ENCODE peak calls at places on chromosome 13, in seven cellular contexts. One of them, this sample, is unnamed.

GRCh38 chr13:45705936-45706335 is 3.8 kb downstream of the CBY2 start:
- DNase-seq in H1: no peak
- DNase-seq in GM12878: peak; percentile 67
- DNase-seq in SK-N-SH: no peak
- DNase-seq in HepG2: no peak
- DNase-seq in K562: no peak
- DNase-seq in A549: no peak
- DNase-seq in this sample: no peak

GRCh38 chr13:35198821-35199220 is 256.8 kb downstream of the NBEA start:
- DNase-seq in A549: no peak
- DNase-seq in HepG2: no peak
- DNase-seq in H1: no peak
- DNase-seq in GM12878: no peak
- DNase-seq in K562: no peak
- DNase-seq in SK-N-SH: no peak
- DNase-seq in this sample: no peak

GRCh38 chr13:24709186-24709913 is 29.1 kb downstream of the ATP12A start:
- DNase-seq in A549: no peak
- DNase-seq in GM12878: no peak
- DNase-seq in H1: no peak
- DNase-seq in SK-N-SH: no peak
- DNase-seq in HepG2: no peak
- DNase-seq in K562: no peak
- DNase-seq in this sample: no peak

GRCh38 chr13:75489502-75490263 is 7.7 kb upstream of the TBC1D4 start:
- DNase-seq in K562: no peak
- DNase-seq in H1: no peak
- DNase-seq in GM12878: peak; percentile 76
- DNase-seq in A549: peak; percentile 51
- DNase-seq in HepG2: peak; percentile 46
- DNase-seq in SK-N-SH: no peak
- DNase-seq in this sample: no peak

GRCh38 chr13:24275041-24275440 is 34.3 kb upstream of the C1QTNF9 start:
- DNase-seq in SK-N-SH: no peak
- DNase-seq in H1: no peak
- DNase-seq in GM12878: no peak
- DNase-seq in HepG2: no peak
- DNase-seq in K562: no peak
- DNase-seq in A549: no peak
- DNase-seq in this sample: no peak

GRCh38 chr13:33519561-33520479 is 234.3 kb upstream of the STARD13 start:
- DNase-seq in GM12878: no peak
- DNase-seq in A549: no peak
- DNase-seq in SK-N-SH: no peak
- DNase-seq in HepG2: no peak
- DNase-seq in K562: no peak
- DNase-seq in H1: no peak
- DNase-seq in this sample: no peak

GRCh38 chr13:91184244-91184926 is 163.1 kb upstream of the MIR17HG start:
- DNase-seq in K562: no peak
- DNase-seq in HepG2: no peak
- DNase-seq in SK-N-SH: no peak
- DNase-seq in GM12878: no peak
- DNase-seq in H1: no peak
- DNase-seq in A549: no peak
- DNase-seq in this sample: no peak

GRCh38 chr13:59176775-59177174 is 987.0 kb downstream of the DIAPH3 start:
- DNase-seq in HepG2: peak; percentile 9
- DNase-seq in H1: no peak
- DNase-seq in K562: peak; percentile 7
- DNase-seq in A549: peak; percentile 5
- DNase-seq in GM12878: no peak
- DNase-seq in SK-N-SH: no peak
- DNase-seq in this sample: no peak

GRCh38 chr13:86080340-86080995 is 281.2 kb upstream of the SLITRK6 start:
- DNase-seq in K562: no peak
- DNase-seq in GM12878: no peak
- DNase-seq in SK-N-SH: no peak
- DNase-seq in A549: no peak
- DNase-seq in HepG2: no peak
- DNase-seq in H1: no peak
- DNase-seq in this sample: no peak

GRCh38 chr13:93900735-93901134 is 578.7 kb downstream of the DCT start:
- DNase-seq in HepG2: no peak
- DNase-seq in A549: no peak
- DNase-seq in H1: no peak
- DNase-seq in K562: no peak
- DNase-seq in GM12878: no peak
- DNase-seq in SK-N-SH: no peak
- DNase-seq in this sample: no peak

GRCh38 chr13:72151241-72151640 is 284.2 kb upstream of the DACH1 start:
- DNase-seq in SK-N-SH: no peak
- DNase-seq in GM12878: no peak
- DNase-seq in A549: no peak
- DNase-seq in K562: no peak
- DNase-seq in H1: no peak
- DNase-seq in HepG2: no peak
- DNase-seq in this sample: no peak

GRCh38 chr13:44750618-44751017 is 174.5 kb upstream of the TSC22D1 start:
- DNase-seq in K562: no peak
- DNase-seq in H1: no peak
- DNase-seq in SK-N-SH: no peak
- DNase-seq in HepG2: no peak
- DNase-seq in GM12878: no peak
- DNase-seq in A549: no peak
- DNase-seq in this sample: no peak

GRCh38 chr13:108828053-108828806 is 198.8 kb downstream of the MYO16 start:
- DNase-seq in A549: no peak
- DNase-seq in GM12878: no peak
- DNase-seq in K562: no peak
- DNase-seq in HepG2: no peak
- DNase-seq in SK-N-SH: no peak
- DNase-seq in H1: no peak
- DNase-seq in this sample: no peak

GRCh38 chr13:30864352-30865130 is 41.5 kb upstream of the MEDAG start:
- DNase-seq in A549: no peak
- DNase-seq in GM12878: no peak
- DNase-seq in H1: no peak
- DNase-seq in SK-N-SH: peak; percentile 71
- DNase-seq in HepG2: no peak
- DNase-seq in K562: no peak
- DNase-seq in this sample: no peak

GRCh38 chr13:96984061-96984508 is 10.2 kb downstream of the OXGR1 start:
- DNase-seq in H1: no peak
- DNase-seq in GM12878: peak; percentile 9
- DNase-seq in K562: no peak
- DNase-seq in A549: no peak
- DNase-seq in HepG2: no peak
- DNase-seq in SK-N-SH: peak; percentile 57
- DNase-seq in this sample: peak; percentile 34

GRCh38 chr13:78121459-78122348 is 203.1 kb upstream of the EDNRB start:
- DNase-seq in HepG2: peak; percentile 37
- DNase-seq in SK-N-SH: peak; percentile 24
- DNase-seq in GM12878: peak; percentile 28
- DNase-seq in K562: peak; percentile 35
- DNase-seq in A549: peak; percentile 57
- DNase-seq in H1: no peak
- DNase-seq in this sample: peak; percentile 27

GRCh38 chr13:30340367-30341184 is 33.2 kb upstream of the KATNAL1 start:
- DNase-seq in A549: no peak
- DNase-seq in K562: peak; percentile 68
- DNase-seq in GM12878: no peak
- DNase-seq in H1: no peak
- DNase-seq in HepG2: no peak
- DNase-seq in SK-N-SH: peak; percentile 29
- DNase-seq in this sample: no peak

GRCh38 chr13:49499889-49500660 is 4.3 kb downstream of the PHF11 start:
- DNase-seq in SK-N-SH: no peak
- DNase-seq in A549: no peak
- DNase-seq in H1: no peak
- DNase-seq in HepG2: no peak
- DNase-seq in GM12878: no peak
- DNase-seq in K562: no peak
- DNase-seq in this sample: no peak

GRCh38 chr13:30520571-30520970 is 54.8 kb upstream of the HMGB1 start:
- DNase-seq in K562: no peak
- DNase-seq in H1: no peak
- DNase-seq in HepG2: no peak
- DNase-seq in SK-N-SH: no peak
- DNase-seq in GM12878: no peak
- DNase-seq in A549: peak; percentile 20
- DNase-seq in this sample: no peak

GRCh38 chr13:114234266-114234644 is 442 bp upstream of the CDC16 start:
- DNase-seq in GM12878: no peak
- DNase-seq in K562: no peak
- DNase-seq in A549: no peak
- DNase-seq in SK-N-SH: no peak
- DNase-seq in H1: no peak
- DNase-seq in HepG2: no peak
- DNase-seq in this sample: no peak

GRCh38 chr13:90420683-90421082 is 926.8 kb upstream of the MIR17HG start:
- DNase-seq in H1: no peak
- DNase-seq in SK-N-SH: no peak
- DNase-seq in A549: no peak
- DNase-seq in K562: no peak
- DNase-seq in GM12878: no peak
- DNase-seq in HepG2: no peak
- DNase-seq in this sample: no peak

GRCh38 chr13:37226966-37227365 is 121.5 kb upstream of the CSNK1A1L start:
- DNase-seq in K562: no peak
- DNase-seq in H1: no peak
- DNase-seq in SK-N-SH: no peak
- DNase-seq in A549: no peak
- DNase-seq in GM12878: no peak
- DNase-seq in HepG2: no peak
- DNase-seq in this sample: no peak
- TF ChIP-seq USF2 in K562: no peak
- TF ChIP-seq USF2 in H1: no peak
- TF ChIP-seq USF2 in SK-N-SH: no peak
- TF ChIP-seq USF2 in A549: no peak
- TF ChIP-seq USF2 in GM12878: no peak
- TF ChIP-seq USF2 in HepG2: no peak
- TF ChIP-seq USF2 in this sample: no peak

DNA sequence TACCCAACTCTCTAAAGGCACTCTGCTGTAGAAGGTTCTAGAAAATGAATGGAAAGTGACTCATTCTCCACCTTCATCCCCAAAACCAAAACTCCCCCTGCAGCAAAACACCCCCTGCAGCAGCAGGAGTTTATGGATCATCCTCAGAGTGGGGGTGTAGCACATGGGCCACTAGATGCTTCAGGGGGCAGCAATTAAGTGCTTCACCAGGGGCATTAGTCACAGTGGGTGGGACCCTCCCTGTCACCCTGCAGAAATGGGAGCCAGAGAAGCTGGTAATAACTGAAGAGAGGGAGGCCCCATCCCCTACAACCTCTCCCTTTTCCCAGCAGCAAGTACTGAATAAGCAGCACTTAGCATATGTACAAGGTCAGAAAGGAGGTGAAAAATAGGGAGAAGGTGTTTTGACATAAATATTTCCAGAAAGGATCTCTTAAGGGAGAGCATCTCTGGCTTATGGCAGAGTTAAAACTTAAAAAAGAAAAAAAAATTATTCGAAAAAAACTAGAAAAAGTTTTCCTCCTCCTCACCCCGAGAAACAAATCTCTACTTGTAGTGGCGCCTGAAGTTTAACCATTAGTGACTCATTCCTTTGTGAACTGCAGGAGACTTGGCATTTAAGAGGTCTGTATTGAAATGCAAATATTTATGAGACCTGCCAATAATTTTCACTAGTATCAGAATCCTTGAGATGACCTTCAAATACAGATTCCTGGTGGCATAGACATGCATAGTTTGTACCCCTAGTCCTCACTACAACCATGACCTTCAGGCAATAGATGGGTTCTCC is 64.7 kb upstream of the MED4 start:
- DNase-seq in SK-N-SH: no peak
- DNase-seq in K562: no peak
- DNase-seq in A549: no peak
- DNase-seq in HepG2: no peak
- DNase-seq in GM12878: no peak
- DNase-seq in H1: peak; percentile 33
- DNase-seq in this sample: no peak
- TF ChIP-seq MAX in SK-N-SH: no peak
- TF ChIP-seq MAX in K562: no peak
- TF ChIP-seq MAX in A549: no peak
- TF ChIP-seq MAX in HepG2: no peak
- TF ChIP-seq MAX in GM12878: no peak
- TF ChIP-seq MAX in H1: no peak
- TF ChIP-seq MAX in this sample: no peak

DNA sequence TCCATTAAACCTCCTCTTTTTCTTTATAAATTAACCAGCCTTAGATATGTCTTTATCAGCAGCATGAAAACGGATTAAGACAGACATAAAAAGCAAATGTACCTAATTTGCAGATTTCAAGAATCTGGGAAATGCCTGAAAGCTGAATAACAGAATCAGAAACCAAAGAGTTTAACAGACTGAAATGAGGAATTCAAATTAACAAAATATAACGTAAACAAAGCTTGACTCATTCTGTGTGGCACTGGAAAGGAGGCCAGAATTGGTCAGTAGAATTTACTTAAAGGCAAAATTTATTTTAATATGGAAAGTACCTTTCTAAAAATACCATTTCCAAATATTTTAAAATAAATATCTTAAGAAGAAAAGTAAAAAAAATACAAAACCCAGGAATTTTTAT is 540.6 kb upstream of the HTR2A start:
- DNase-seq in H1: no peak
- DNase-seq in GM12878: no peak
- DNase-seq in SK-N-SH: no peak
- DNase-seq in HepG2: no peak
- DNase-seq in K562: no peak
- DNase-seq in A549: no peak
- DNase-seq in this sample: no peak
- TF ChIP-seq USF2 in H1: no peak
- TF ChIP-seq USF2 in GM12878: no peak
- TF ChIP-seq USF2 in SK-N-SH: no peak
- TF ChIP-seq USF2 in HepG2: no peak
- TF ChIP-seq USF2 in K562: no peak
- TF ChIP-seq USF2 in A549: no peak
- TF ChIP-seq USF2 in this sample: no peak

GRCh38 chr13:111482126-111482525 is 161.7 kb downstream of the TEX29 start:
- DNase-seq in A549: no peak
- DNase-seq in K562: no peak
- DNase-seq in HepG2: no peak
- DNase-seq in SK-N-SH: no peak
- DNase-seq in GM12878: no peak
- DNase-seq in H1: no peak
- DNase-seq in this sample: no peak

GRCh38 chr13:111480503-111480902 is 160.1 kb downstream of the TEX29 start:
- DNase-seq in H1: no peak
- DNase-seq in K562: no peak
- DNase-seq in GM12878: no peak
- DNase-seq in A549: no peak
- DNase-seq in HepG2: no peak
- DNase-seq in SK-N-SH: no peak
- DNase-seq in this sample: no peak

GRCh38 chr13:111479412-111479811 is 159.0 kb downstream of the TEX29 start:
- DNase-seq in SK-N-SH: no peak
- DNase-seq in HepG2: no peak
- DNase-seq in H1: no peak
- DNase-seq in GM12878: no peak
- DNase-seq in K562: no peak
- DNase-seq in A549: no peak
- DNase-seq in this sample: no peak

GRCh38 chr13:111482806-111483620 is 162.6 kb downstream of the TEX29 start:
- DNase-seq in SK-N-SH: no peak
- DNase-seq in GM12878: no peak
- DNase-seq in A549: no peak
- DNase-seq in H1: no peak
- DNase-seq in HepG2: no peak
- DNase-seq in K562: no peak
- DNase-seq in this sample: no peak

GRCh38 chr13:111480976-111481375 is 160.5 kb downstream of the TEX29 start:
- DNase-seq in A549: no peak
- DNase-seq in K562: no peak
- DNase-seq in GM12878: no peak
- DNase-seq in H1: no peak
- DNase-seq in HepG2: no peak
- DNase-seq in SK-N-SH: no peak
- DNase-seq in this sample: no peak
- TF ChIP-seq MAX in A549: no peak
- TF ChIP-seq MAX in K562: no peak
- TF ChIP-seq MAX in GM12878: no peak
- TF ChIP-seq MAX in H1: no peak
- TF ChIP-seq MAX in HepG2: no peak
- TF ChIP-seq MAX in SK-N-SH: no peak
- TF ChIP-seq MAX in this sample: no peak